ENCODE peak calls at places on chromosomes 11 and 22, in nine cellular contexts. C, H, I, B, T, R, A, L and N are unnamed samples. For H4K20me1, the result is how much of the 10 kb centered on the place peaks cover.

GRCh38 chr11:102293873-102294601 is 23.2 kb upstream of the BIRC3 start:
- DNase-seq in C (no peak), H (peak), I (peak), B (peak), T (peak), R (peak), A (peak), L (no peak), N (peak)

GRCh38 chr22:25903294-25903693 is 161.3 kb downstream of the MYO18B start:
- DNase-seq in C (no peak), H (no peak), I (no peak), B (no peak), T (no peak), R (no peak), A (peak), L (peak), N (no peak)

GRCh38 chr11:19730373-19730772 is 17.7 kb downstream of the NAV2 start:
- DNase-seq in C (no peak), H (no peak), I (no peak), B (no peak), T (no peak), R (no peak), A (no peak), L (no peak), N (no peak)

GRCh38 chr11:13667245-13667644 is 1.2 kb upstream of the FAR1 start:
- DNase-seq in C (no peak), H (no peak), I (peak), B (peak), T (peak), R (peak), A (no peak), L (no peak), N (no peak)

GRCh38 chr11:45280449-45280848 is 5.7 kb downstream of the SYT13 start:
- DNase-seq in C (no peak), H (no peak), I (peak), B (no peak), T (no peak), R (no peak), A (no peak), L (no peak), N (no peak)

GRCh38 chr11:6693342-6694228 is 10.4 kb upstream of the MRPL17 start:
- DNase-seq in C (peak), H (no peak), I (peak), B (no peak), T (peak), R (peak), A (no peak), L (no peak), N (no peak)

GRCh38 chr11:61377461-61378160 is 14.8 kb upstream of the TMEM216 start:
- DNase-seq in C (no peak), H (no peak), I (peak), B (no peak), T (peak), R (no peak), A (no peak), L (no peak), N (peak)

GRCh38 chr11:94775576-94776327 is 7.6 kb downstream of the AMOTL1 start:
- DNase-seq in C (no peak), H (no peak), I (no peak), B (no peak), T (no peak), R (no peak), A (no peak), L (no peak), N (no peak)

GRCh38 chr22:26086359-26086758 is 82.9 kb upstream of the SEZ6L start:
- DNase-seq in C (no peak), H (no peak), I (no peak), B (peak), T (no peak), R (no peak), A (no peak), L (no peak), N (no peak)

GRCh38 chr11:12143461-12144258 is 33.3 kb downstream of the MICAL2 start:
- DNase-seq in C (no peak), H (no peak), I (no peak), B (no peak), T (peak), R (no peak), A (no peak), L (no peak), N (no peak)

GRCh38 chr11:12142909-12143308 is 32.5 kb downstream of the MICAL2 start:
- DNase-seq in C (no peak), H (no peak), I (no peak), B (no peak), T (no peak), R (no peak), A (no peak), L (no peak), N (no peak)

GRCh38 chr11:12142179-12142578 is 31.8 kb downstream of the MICAL2 start:
- DNase-seq in C (no peak), H (no peak), I (no peak), B (no peak), T (no peak), R (no peak), A (no peak), L (no peak), N (no peak)

GRCh38 chr11:12141283-12141682 is 30.9 kb downstream of the MICAL2 start:
- DNase-seq in C (no peak), H (peak), I (no peak), B (no peak), T (no peak), R (no peak), A (no peak), L (no peak), N (no peak)

DNA sequence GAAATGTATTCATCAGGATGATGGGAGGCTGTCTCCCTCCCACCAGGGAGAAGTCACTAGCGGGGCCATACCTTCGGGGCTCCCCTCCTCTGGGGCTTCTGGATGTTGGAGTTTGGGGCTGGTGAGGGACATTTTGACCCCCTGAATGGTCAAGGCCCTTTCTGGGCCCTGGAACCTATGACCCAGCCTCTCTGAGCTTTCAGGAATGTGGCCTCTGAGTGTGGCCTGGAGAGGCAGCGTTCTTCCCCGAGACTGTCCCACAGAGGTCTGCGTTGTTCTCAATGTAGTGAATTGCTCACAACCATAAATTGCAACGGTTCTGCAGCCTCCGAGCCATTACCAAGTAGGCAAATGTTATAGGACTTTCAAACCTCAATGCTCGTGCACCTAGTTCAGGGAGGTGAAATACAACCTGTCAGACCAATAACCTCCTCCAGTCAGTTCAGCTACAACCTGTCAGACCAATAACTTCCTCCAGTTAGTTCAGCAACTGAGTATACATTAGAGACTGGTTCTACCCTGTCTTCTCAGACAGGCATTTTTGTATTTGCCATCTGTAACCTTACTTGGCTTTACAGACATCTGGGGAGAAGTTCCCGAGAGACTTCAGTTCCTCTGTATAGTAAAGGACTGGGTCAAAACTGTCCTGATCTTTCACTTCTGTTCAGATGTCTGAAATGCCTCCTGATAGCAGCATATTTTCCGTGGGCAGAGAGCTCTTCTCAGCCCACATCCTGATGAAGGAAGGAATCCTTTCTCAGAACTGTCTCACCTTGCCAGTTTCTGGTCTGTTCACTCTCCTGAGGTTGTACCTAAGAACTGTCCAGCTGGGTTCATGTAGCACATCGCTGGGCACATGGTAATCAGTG is 34.1 kb downstream of the MICAL2 start:
- DNase-seq in C (no peak), H (no peak), I (no peak), B (no peak), T (no peak), R (no peak), A (no peak), L (no peak), N (no peak)
- H4K20me1 ChIP-seq in C (under half), H (under half), I (half or more), B (under half), T (under half), R (under half), A (under half), L (under half), N (under half)

GRCh38 chr22:38697055-38697980 is 3.4 kb downstream of the JOSD1 start:
- DNase-seq in C (peak), H (no peak), I (peak), B (no peak), T (peak), R (no peak), A (peak), L (no peak), N (no peak)

GRCh38 chr22:38696606-38697005 is 4.1 kb downstream of the JOSD1 start:
- DNase-seq in C (peak), H (no peak), I (peak), B (no peak), T (peak), R (peak), A (no peak), L (no peak), N (peak)

GRCh38 chr22:38694945-38695344 is 5.8 kb downstream of the JOSD1 start:
- DNase-seq in C (no peak), H (no peak), I (no peak), B (no peak), T (no peak), R (no peak), A (no peak), L (no peak), N (no peak)

GRCh38 chr22:38698407-38699094 is 2.2 kb downstream of the JOSD1 start:
- DNase-seq in C (no peak), H (no peak), I (no peak), B (no peak), T (no peak), R (no peak), A (no peak), L (no peak), N (no peak)

DNA sequence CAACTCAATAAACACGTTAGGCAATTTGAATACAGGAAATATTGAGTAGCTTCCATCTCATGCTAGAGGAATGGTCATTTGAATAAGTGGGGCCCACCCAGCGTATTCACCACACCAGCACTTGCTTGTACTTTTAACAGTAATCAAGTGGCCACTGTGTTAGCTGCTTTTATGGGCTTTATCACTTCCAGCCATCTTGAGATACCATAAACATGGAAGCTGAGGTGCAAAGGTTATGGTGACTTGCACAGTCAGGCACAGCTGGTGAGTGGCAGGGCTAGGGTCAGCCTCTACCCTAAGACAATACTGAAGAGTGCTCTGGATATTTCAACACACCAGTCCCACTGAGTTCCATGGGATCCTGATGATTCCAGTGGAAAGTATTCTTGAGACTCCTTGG is 6.7 kb downstream of the JOSD1 start:
- DNase-seq in C (no peak), H (no peak), I (no peak), B (no peak), T (no peak), R (no peak), A (no peak), L (no peak), N (no peak)
- H4K20me1 ChIP-seq in C (under half), H (under half), I (under half), B (under half), T (under half), R (under half), A (under half), L (under half), N (under half)

GRCh38 chr11:79896258-79896657 is 455.4 kb upstream of the TENM4 start:
- DNase-seq in C (no peak), H (no peak), I (peak), B (no peak), T (no peak), R (peak), A (no peak), L (no peak), N (no peak)

GRCh38 chr11:79894111-79894510 is 453.3 kb upstream of the TENM4 start:
- DNase-seq in C (no peak), H (no peak), I (no peak), B (no peak), T (no peak), R (no peak), A (no peak), L (no peak), N (no peak)
- H4K20me1 ChIP-seq in C (under half), H (under half), I (under half), B (under half), T (under half), R (under half), A (under half), L (under half), N (under half)

GRCh38 chr22:44406581-44407403 is 91.2 kb downstream of the RTL6 start:
- DNase-seq in C (no peak), H (no peak), I (peak), B (no peak), T (peak), R (no peak), A (no peak), L (peak), N (peak)
- H4K20me1 ChIP-seq in C (under half), H (under half), I (under half), B (under half), T (under half), R (under half), A (under half), L (under half), N (under half)